ENCODE peak calls at places on chromosomes 1 and 21, in nine cellular contexts. One of them, this sample, is unnamed.
A peak's percentile ranks its signal among the peaks of the same experiment; 100 is the strongest.

GRCh38 chr1:28516518-28516956 is 10.7 kb downstream of the RCC1 start:
- DNase-seq in neural progenitor cell: no peak
- DNase-seq in SK-N-SH: no peak
- DNase-seq in PC-3: no peak
- DNase-seq in hepatocyte: no peak
- DNase-seq in OCI-LY7: peak; percentile 18
- DNase-seq in HCT116: no peak
- DNase-seq in GM23338: no peak
- DNase-seq in GM23248: peak; percentile 22
- DNase-seq in this sample: no peak

GRCh38 chr1:214438059-214438458 is 113.3 kb downstream of the PTPN14 start:
- DNase-seq in HCT116: no peak
- DNase-seq in hepatocyte: no peak
- DNase-seq in OCI-LY7: no peak
- DNase-seq in GM23338: peak; percentile 42
- DNase-seq in neural progenitor cell: no peak
- DNase-seq in PC-3: no peak
- DNase-seq in GM23248: no peak
- DNase-seq in SK-N-SH: no peak
- DNase-seq in this sample: no peak

GRCh38 chr1:25724986-25725385 is 75.0 kb upstream of the SELENON start:
- DNase-seq in OCI-LY7: no peak
- DNase-seq in neural progenitor cell: peak; percentile 83
- DNase-seq in hepatocyte: no peak
- DNase-seq in SK-N-SH: no peak
- DNase-seq in GM23248: no peak
- DNase-seq in GM23338: peak; percentile 49
- DNase-seq in PC-3: no peak
- DNase-seq in HCT116: no peak
- DNase-seq in this sample: no peak

GRCh38 chr1:46408356-46409062 is 14.4 kb downstream of the FAAH start:
- DNase-seq in SK-N-SH: no peak
- DNase-seq in GM23338: no peak
- DNase-seq in OCI-LY7: no peak
- DNase-seq in GM23248: peak; percentile 63
- DNase-seq in HCT116: no peak
- DNase-seq in hepatocyte: no peak
- DNase-seq in PC-3: no peak
- DNase-seq in neural progenitor cell: no peak
- DNase-seq in this sample: no peak

GRCh38 chr1:172068334-172068733 is 227.0 kb downstream of the DNM3 start:
- DNase-seq in SK-N-SH: no peak
- DNase-seq in GM23248: no peak
- DNase-seq in HCT116: no peak
- DNase-seq in GM23338: no peak
- DNase-seq in neural progenitor cell: no peak
- DNase-seq in PC-3: no peak
- DNase-seq in hepatocyte: no peak
- DNase-seq in OCI-LY7: no peak
- DNase-seq in this sample: no peak

GRCh38 chr1:154788886-154789285 is 81.2 kb downstream of the KCNN3 start:
- DNase-seq in HCT116: no peak
- DNase-seq in SK-N-SH: no peak
- DNase-seq in PC-3: no peak
- DNase-seq in hepatocyte: no peak
- DNase-seq in OCI-LY7: no peak
- DNase-seq in GM23248: no peak
- DNase-seq in neural progenitor cell: no peak
- DNase-seq in GM23338: no peak
- DNase-seq in this sample: no peak

GRCh38 chr1:210053126-210053525 is 115.1 kb downstream of the SYT14 start:
- DNase-seq in hepatocyte: no peak
- DNase-seq in SK-N-SH: no peak
- DNase-seq in PC-3: no peak
- DNase-seq in GM23338: no peak
- DNase-seq in GM23248: no peak
- DNase-seq in HCT116: no peak
- DNase-seq in neural progenitor cell: no peak
- DNase-seq in OCI-LY7: no peak
- DNase-seq in this sample: no peak

GRCh38 chr1:80217377-80217986 is 1211.0 kb upstream of the ADGRL4 start:
- DNase-seq in GM23338: peak; percentile 55
- DNase-seq in hepatocyte: peak; percentile 78
- DNase-seq in GM23248: peak; percentile 53
- DNase-seq in neural progenitor cell: peak; percentile 55
- DNase-seq in PC-3: peak; percentile 73
- DNase-seq in HCT116: peak; percentile 32
- DNase-seq in SK-N-SH: peak; percentile 41
- DNase-seq in OCI-LY7: peak; percentile 0
- DNase-seq in this sample: peak; percentile 49

GRCh38 chr21:45104560-45104959 is 30.2 kb downstream of the ADARB1 start:
- DNase-seq in GM23338: no peak
- DNase-seq in OCI-LY7: no peak
- DNase-seq in PC-3: peak; percentile 43
- DNase-seq in GM23248: peak; percentile 20
- DNase-seq in neural progenitor cell: no peak
- DNase-seq in HCT116: no peak
- DNase-seq in SK-N-SH: peak; percentile 52
- DNase-seq in hepatocyte: no peak
- DNase-seq in this sample: no peak

GRCh38 chr1:245698860-245699259 is 544.1 kb downstream of the KIF26B start:
- DNase-seq in HCT116: no peak
- DNase-seq in SK-N-SH: no peak
- DNase-seq in GM23338: no peak
- DNase-seq in PC-3: no peak
- DNase-seq in OCI-LY7: peak; percentile 53
- DNase-seq in neural progenitor cell: no peak
- DNase-seq in hepatocyte: no peak
- DNase-seq in GM23248: no peak
- DNase-seq in this sample: no peak

GRCh38 chr1:188261849-188262248 is 1433.1 kb downstream of the PLA2G4A start:
- DNase-seq in PC-3: no peak
- DNase-seq in neural progenitor cell: no peak
- DNase-seq in SK-N-SH: no peak
- DNase-seq in GM23338: no peak
- DNase-seq in GM23248: no peak
- DNase-seq in OCI-LY7: no peak
- DNase-seq in hepatocyte: no peak
- DNase-seq in HCT116: no peak
- DNase-seq in this sample: peak; percentile 61

GRCh38 chr1:42931108-42931539 is 27.5 kb downstream of the SLC2A1 start:
- DNase-seq in GM23248: peak; percentile 50
- DNase-seq in hepatocyte: peak; percentile 56
- DNase-seq in GM23338: peak; percentile 82
- DNase-seq in neural progenitor cell: peak; percentile 67
- DNase-seq in PC-3: peak; percentile 46
- DNase-seq in OCI-LY7: peak; percentile 64
- DNase-seq in HCT116: no peak
- DNase-seq in SK-N-SH: peak; percentile 88
- DNase-seq in this sample: peak; percentile 24

GRCh38 chr1:23718482-23718881 is 24.8 kb upstream of the ELOA start:
- DNase-seq in GM23248: peak; percentile 68
- DNase-seq in PC-3: peak; percentile 45
- DNase-seq in OCI-LY7: peak; percentile 56
- DNase-seq in GM23338: peak; percentile 96
- DNase-seq in neural progenitor cell: peak; percentile 78
- DNase-seq in SK-N-SH: peak; percentile 63
- DNase-seq in hepatocyte: peak; percentile 53
- DNase-seq in HCT116: peak; percentile 56
- DNase-seq in this sample: no peak

GRCh38 chr1:98903261-98903660 is 101.4 kb downstream of the PLPPR5 start:
- DNase-seq in neural progenitor cell: no peak
- DNase-seq in SK-N-SH: no peak
- DNase-seq in hepatocyte: no peak
- DNase-seq in PC-3: peak; percentile 95
- DNase-seq in GM23248: peak; percentile 80
- DNase-seq in OCI-LY7: no peak
- DNase-seq in GM23338: no peak
- DNase-seq in HCT116: no peak
- DNase-seq in this sample: no peak

GRCh38 chr1:154760469-154760933 is 109.6 kb downstream of the KCNN3 start:
- DNase-seq in hepatocyte: peak; percentile 80
- DNase-seq in OCI-LY7: peak; percentile 14
- DNase-seq in neural progenitor cell: peak; percentile 83
- DNase-seq in PC-3: peak; percentile 56
- DNase-seq in HCT116: peak; percentile 28
- DNase-seq in GM23248: peak; percentile 33
- DNase-seq in GM23338: peak; percentile 84
- DNase-seq in SK-N-SH: peak; percentile 91
- DNase-seq in this sample: no peak

GRCh38 chr1:171841931-171842723 is 829 bp downstream of the DNM3 start:
- DNase-seq in SK-N-SH: peak; percentile 64
- DNase-seq in neural progenitor cell: peak; percentile 47
- DNase-seq in GM23338: peak; percentile 64
- DNase-seq in OCI-LY7: no peak
- DNase-seq in hepatocyte: peak; percentile 21
- DNase-seq in HCT116: no peak
- DNase-seq in GM23248: peak; percentile 38
- DNase-seq in PC-3: no peak
- DNase-seq in this sample: no peak

GRCh38 chr1:41014871-41015270 is 6.7 kb downstream of the SLFNL1 start:
- DNase-seq in neural progenitor cell: no peak
- DNase-seq in HCT116: no peak
- DNase-seq in hepatocyte: no peak
- DNase-seq in SK-N-SH: no peak
- DNase-seq in OCI-LY7: peak; percentile 30
- DNase-seq in GM23248: no peak
- DNase-seq in PC-3: no peak
- DNase-seq in GM23338: no peak
- DNase-seq in this sample: no peak

GRCh38 chr21:25638634-25639166 is 358 bp upstream of the JAM2 start:
- DNase-seq in GM23338: no peak
- DNase-seq in PC-3: no peak
- DNase-seq in OCI-LY7: peak; percentile 13
- DNase-seq in neural progenitor cell: no peak
- DNase-seq in SK-N-SH: no peak
- DNase-seq in HCT116: no peak
- DNase-seq in GM23248: peak; percentile 43
- DNase-seq in hepatocyte: no peak
- DNase-seq in this sample: no peak

GRCh38 chr1:184860985-184861754 is 106.5 kb upstream of the EDEM3 start:
- DNase-seq in GM23248: no peak
- DNase-seq in PC-3: no peak
- DNase-seq in GM23338: no peak
- DNase-seq in hepatocyte: no peak
- DNase-seq in OCI-LY7: no peak
- DNase-seq in neural progenitor cell: no peak
- DNase-seq in SK-N-SH: no peak
- DNase-seq in HCT116: no peak
- DNase-seq in this sample: peak; percentile 35

GRCh38 chr1:231106347-231106746 is 55.5 kb upstream of the TRIM67 start:
- DNase-seq in OCI-LY7: no peak
- DNase-seq in HCT116: no peak
- DNase-seq in GM23248: no peak
- DNase-seq in GM23338: no peak
- DNase-seq in PC-3: peak; percentile 16
- DNase-seq in neural progenitor cell: no peak
- DNase-seq in hepatocyte: peak; percentile 42
- DNase-seq in SK-N-SH: no peak
- DNase-seq in this sample: no peak

GRCh38 chr1:200862713-200863415 is 9.9 kb upstream of the GPR25 start:
- DNase-seq in OCI-LY7: no peak
- DNase-seq in GM23338: no peak
- DNase-seq in HCT116: no peak
- DNase-seq in GM23248: no peak
- DNase-seq in neural progenitor cell: no peak
- DNase-seq in SK-N-SH: no peak
- DNase-seq in PC-3: no peak
- DNase-seq in hepatocyte: no peak
- DNase-seq in this sample: peak; percentile 29
- TF ChIP-seq EZH2phosphoT487 in OCI-LY7: no peak
- TF ChIP-seq EZH2phosphoT487 in GM23338: no peak
- TF ChIP-seq EZH2phosphoT487 in HCT116: no peak
- TF ChIP-seq EZH2phosphoT487 in GM23248: no peak
- TF ChIP-seq EZH2phosphoT487 in neural progenitor cell: no peak
- TF ChIP-seq EZH2phosphoT487 in SK-N-SH: no peak
- TF ChIP-seq EZH2phosphoT487 in PC-3: no peak
- TF ChIP-seq EZH2phosphoT487 in hepatocyte: no peak
- TF ChIP-seq EZH2phosphoT487 in this sample: no peak

DNA sequence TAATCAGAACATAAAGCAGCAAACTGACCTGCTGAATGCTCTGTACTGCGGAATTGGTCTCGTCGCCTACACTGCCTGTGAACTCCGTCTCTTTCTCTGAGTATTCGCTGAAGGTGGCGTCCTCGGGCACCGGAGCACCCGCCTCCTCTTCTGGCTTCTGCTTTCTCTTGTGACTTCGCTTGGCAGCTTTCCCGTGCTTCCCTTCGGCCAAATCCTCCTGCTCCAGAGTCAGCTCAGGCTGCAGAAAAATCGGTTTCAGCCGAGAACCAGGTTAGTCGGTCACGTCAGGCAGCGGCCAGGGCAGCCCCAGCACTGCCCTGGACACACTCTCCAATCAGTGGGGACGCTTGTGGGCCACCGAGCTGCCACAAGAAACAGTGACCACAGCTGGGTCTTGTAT is 35.8 kb upstream of the RIPK4 start:
- DNase-seq in GM23248: peak; percentile 48
- DNase-seq in GM23338: no peak
- DNase-seq in OCI-LY7: no peak
- DNase-seq in SK-N-SH: no peak
- DNase-seq in neural progenitor cell: no peak
- DNase-seq in PC-3: peak; percentile 57
- DNase-seq in hepatocyte: no peak
- DNase-seq in HCT116: no peak
- DNase-seq in this sample: no peak
- TF ChIP-seq EZH2phosphoT487 in GM23248: no peak
- TF ChIP-seq EZH2phosphoT487 in GM23338: no peak
- TF ChIP-seq EZH2phosphoT487 in OCI-LY7: no peak
- TF ChIP-seq EZH2phosphoT487 in SK-N-SH: no peak
- TF ChIP-seq EZH2phosphoT487 in neural progenitor cell: no peak
- TF ChIP-seq EZH2phosphoT487 in PC-3: no peak
- TF ChIP-seq EZH2phosphoT487 in hepatocyte: no peak
- TF ChIP-seq EZH2phosphoT487 in HCT116: no peak
- TF ChIP-seq EZH2phosphoT487 in this sample: no peak

DNA sequence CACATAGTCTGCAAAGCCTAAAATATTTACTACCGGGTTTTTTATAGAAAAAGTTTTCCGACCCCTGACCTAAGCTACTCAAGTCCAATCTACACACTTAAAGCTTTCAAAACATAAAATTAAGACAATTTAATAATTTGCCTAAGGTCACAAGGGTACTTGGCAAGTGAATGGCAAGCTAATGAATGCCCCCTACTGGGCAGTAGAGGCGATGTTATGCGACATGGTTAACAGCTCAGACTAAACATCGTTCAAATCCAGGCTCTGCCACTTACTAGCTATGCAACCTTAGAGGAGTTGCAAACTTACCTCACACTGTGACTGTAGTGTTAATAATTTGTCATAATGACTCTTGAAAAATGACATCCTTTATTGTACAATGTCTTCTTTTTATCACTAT is 317.2 kb upstream of the NFIA start:
- DNase-seq in HCT116: peak; percentile 50
- DNase-seq in GM23248: peak; percentile 36
- DNase-seq in hepatocyte: peak; percentile 45
- DNase-seq in OCI-LY7: peak; percentile 32
- DNase-seq in SK-N-SH: peak; percentile 32
- DNase-seq in PC-3: peak; percentile 71
- DNase-seq in GM23338: peak; percentile 81
- DNase-seq in neural progenitor cell: peak; percentile 57
- DNase-seq in this sample: peak; percentile 21
- TF ChIP-seq EZH2phosphoT487 in HCT116: no peak
- TF ChIP-seq EZH2phosphoT487 in GM23248: no peak
- TF ChIP-seq EZH2phosphoT487 in hepatocyte: no peak
- TF ChIP-seq EZH2phosphoT487 in OCI-LY7: no peak
- TF ChIP-seq EZH2phosphoT487 in SK-N-SH: no peak
- TF ChIP-seq EZH2phosphoT487 in PC-3: no peak
- TF ChIP-seq EZH2phosphoT487 in GM23338: no peak
- TF ChIP-seq EZH2phosphoT487 in neural progenitor cell: no peak
- TF ChIP-seq EZH2phosphoT487 in this sample: no peak

GRCh38 chr21:36776981-36777617 is 78.2 kb downstream of the SIM2 start:
- DNase-seq in PC-3: no peak
- DNase-seq in GM23338: no peak
- DNase-seq in SK-N-SH: no peak
- DNase-seq in neural progenitor cell: no peak
- DNase-seq in GM23248: no peak
- DNase-seq in HCT116: no peak
- DNase-seq in hepatocyte: no peak
- DNase-seq in OCI-LY7: no peak
- DNase-seq in this sample: no peak
- TF ChIP-seq EZH2phosphoT487 in PC-3: no peak
- TF ChIP-seq EZH2phosphoT487 in GM23338: no peak
- TF ChIP-seq EZH2phosphoT487 in SK-N-SH: no peak
- TF ChIP-seq EZH2phosphoT487 in neural progenitor cell: no peak
- TF ChIP-seq EZH2phosphoT487 in GM23248: no peak
- TF ChIP-seq EZH2phosphoT487 in HCT116: no peak
- TF ChIP-seq EZH2phosphoT487 in hepatocyte: no peak
- TF ChIP-seq EZH2phosphoT487 in OCI-LY7: no peak
- TF ChIP-seq EZH2phosphoT487 in this sample: no peak